ENCODE peak calls at places on chromosomes 7 and 10, in ten cellular contexts. J is GM20000; O is stimulated activated CD4-positive, alpha-beta T cell treated with anti-CD3 and anti-CD28 coated beads, Interleukin-15, amount 100 ng/mL, for 24 hours; G is stimulated activated naive B cell treated with anti-CD40 and anti-IgM and Interleukin-4, amounts not matched to agents 10 μg/mL and 1 μg/mL and 100 μg/mL, for 72 hours; I is substantia nigra; A is Right ventricle myocardium inferior; S is prostate gland; V is activated CD8-positive, alpha-beta memory T cell treated with anti-CD3 and anti-CD28 coated beads, Interleukin-2, amount 50 U/mL, for 48 hours; F is H7; U is SW 1271. Q is an unnamed sample.

GRCh38 chr10:73917566-73918305 is 6.8 kb downstream of the PLAU start:
- DNase-seq in J (no peak), O (no peak), G (no peak), I (no peak), A (no peak), S (no peak), V (no peak), F (no peak), U (no peak), Q (no peak)

GRCh38 chr7:45292481-45292880 is 134.9 kb downstream of the RAMP3 start:
- DNase-seq in J (no peak), O (no peak), G (no peak), I (no peak), A (no peak), S (no peak), V (no peak), F (no peak), U (no peak), Q (no peak)

GRCh38 chr10:77024456-77024855 is 613.2 kb downstream of the KCNMA1 start:
- DNase-seq in J (no peak), O (no peak), G (no peak), I (no peak), A (no peak), S (no peak), V (no peak), F (no peak), U (no peak), Q (no peak)

GRCh38 chr7:151053091-151053490 is 4.6 kb downstream of the CDK5 start:
- DNase-seq in J (no peak), O (no peak), G (no peak), I (no peak), A (no peak), S (no peak), V (no peak), F (no peak), U (no peak), Q (no peak)

GRCh38 chr10:71466330-71466729 is 69.6 kb downstream of the CDH23 start:
- DNase-seq in J (no peak), O (no peak), G (no peak), I (no peak), A (no peak), S (no peak), V (no peak), F (no peak), U (no peak), Q (no peak)

GRCh38 chr7:136530831-136531230 is 337.6 kb upstream of the CHRM2 start:
- DNase-seq in J (no peak), O (no peak), G (no peak), I (no peak), A (no peak), S (no peak), V (no peak), F (no peak), U (no peak), Q (no peak)

GRCh38 chr7:91091631-91092030 is 172.6 kb upstream of the FZD1 start:
- DNase-seq in J (no peak), O (no peak), G (no peak), I (no peak), A (no peak), S (no peak), V (no peak), F (no peak), U (no peak), Q (no peak)

GRCh38 chr7:117025891-117026290 is 72.6 kb downstream of the ST7 start:
- DNase-seq in J (no peak), O (no peak), G (no peak), I (no peak), A (no peak), S (no peak), V (no peak), F (no peak), U (no peak), Q (no peak)

GRCh38 chr10:74363727-74364126 is 212.7 kb downstream of the ADK start:
- DNase-seq in J (no peak), O (no peak), G (no peak), I (no peak), A (no peak), S (no peak), V (no peak), F (no peak), U (no peak), Q (no peak)

GRCh38 chr10:105269011-105269410 is 627.9 kb downstream of the SORCS3 start:
- DNase-seq in J (no peak), O (no peak), G (no peak), I (no peak), A (no peak), S (no peak), V (no peak), F (no peak), U (no peak), Q (no peak)

GRCh38 chr7:68573271-68574000 is 1024.8 kb upstream of the AUTS2 start:
- DNase-seq in J (no peak), O (no peak), G (no peak), I (no peak), A (no peak), S (no peak), V (no peak), F (no peak), U (no peak), Q (peak)

GRCh38 chr7:106731637-106732036 is 70.7 kb upstream of the CCDC71L start:
- DNase-seq in J (no peak), O (no peak), G (no peak), I (no peak), A (no peak), S (no peak), V (no peak), F (no peak), U (no peak), Q (no peak)

GRCh38 chr7:155377837-155378579 is 79.9 kb upstream of the EN2 start:
- DNase-seq in J (no peak), O (no peak), G (no peak), I (no peak), A (no peak), S (no peak), V (no peak), F (peak), U (no peak), Q (no peak)

Q was measured in Karpas-422.